ENCODE peak calls at places on chromosomes 7 and 10, in seven cellular contexts. Z is astrocyte of the cerebellum, E is stomach, F is IMR-90, Q is A549, S is PC-3, C is sigmoid colon. M is an unnamed sample.

GRCh38 chr10:118917701-118918100 is 111.8 kb upstream of the NANOS1 start:
- DNase-seq in Z (no peak), E (no peak), F (no peak), Q (no peak), S (no peak), C (no peak), M (no peak)

GRCh38 chr7:40658731-40659130 is 523.9 kb downstream of the SUGCT start:
- DNase-seq in Z (no peak), E (no peak), F (peak), Q (no peak), S (peak), C (no peak), M (no peak)

GRCh38 chr7:84712326-84712725 is 474.5 kb downstream of the SEMA3D start:
- DNase-seq in Z (no peak), E (no peak), F (peak), Q (no peak), S (no peak), C (no peak), M (no peak)

GRCh38 chr7:148356303-148356702 is 234.3 kb upstream of the C7orf33 start:
- DNase-seq in Z (no peak), E (no peak), F (no peak), Q (no peak), S (no peak), C (peak), M (no peak)

GRCh38 chr10:45373003-45373782 is 823 bp upstream of the ALOX5 start:
- DNase-seq in Z (no peak), E (no peak), F (no peak), Q (no peak), S (no peak), C (no peak), M (no peak)

GRCh38 chr7:144723311-144723710 is 112.5 kb downstream of the TPK1 start:
- DNase-seq in Z (no peak), E (no peak), F (no peak), Q (no peak), S (no peak), C (no peak), M (no peak)

GRCh38 chr7:5443678-5444077 is 20.0 kb upstream of the TNRC18 start:
- DNase-seq in Z (no peak), E (no peak), F (no peak), Q (no peak), S (no peak), C (no peak), M (no peak)

GRCh38 chr10:24383681-24384106 is 174.8 kb downstream of the KIAA1217 start:
- DNase-seq in Z (peak), E (peak), F (peak), Q (peak), S (peak), C (peak), M (peak)

GRCh38 chr7:149171894-149172533 is 23.3 kb upstream of the ZNF282 start:
- DNase-seq in Z (no peak), E (no peak), F (peak), Q (peak), S (peak), C (no peak), M (no peak)

GRCh38 chr10:99874341-99875085 is 92.1 kb downstream of the ABCC2 start:
- DNase-seq in Z (no peak), E (peak), F (no peak), Q (no peak), S (no peak), C (no peak), M (no peak)

GRCh38 chr10:100737359-100738054 is 7.9 kb upstream of the PAX2 start:
- DNase-seq in Z (no peak), E (no peak), F (no peak), Q (no peak), S (no peak), C (no peak), M (no peak)

GRCh38 chr7:92793656-92794205 is 42.6 kb downstream of the CDK6 start:
- DNase-seq in Z (no peak), E (no peak), F (peak), Q (no peak), S (no peak), C (no peak), M (no peak)

GRCh38 chr7:98135984-98136383 is 29.3 kb downstream of the LMTK2 start:
- DNase-seq in Z (no peak), E (no peak), F (no peak), Q (no peak), S (peak), C (no peak), M (no peak)

GRCh38 chr7:133794490-133794889 is 332.6 kb upstream of the LRGUK start:
- DNase-seq in Z (no peak), E (no peak), F (peak), Q (no peak), S (no peak), C (no peak), M (no peak)

GRCh38 chr7:50327443-50327842 is 22.9 kb downstream of the IKZF1 start:
- DNase-seq in Z (no peak), E (no peak), F (no peak), Q (no peak), S (no peak), C (no peak), M (no peak)

GRCh38 chr10:25226775-25227682 is 52.2 kb downstream of the GPR158 start:
- DNase-seq in Z (peak), E (peak), F (peak), Q (no peak), S (peak), C (no peak), M (no peak)

GRCh38 chr10:50431118-50431517 is 179.8 kb upstream of the ASAH2 start:
- DNase-seq in Z (no peak), E (no peak), F (peak), Q (no peak), S (peak), C (no peak), M (no peak)

GRCh38 chr7:19744075-19744474 is 29.3 kb downstream of the TMEM196 start:
- DNase-seq in Z (no peak), E (no peak), F (no peak), Q (no peak), S (no peak), C (no peak), M (no peak)

GRCh38 chr10:5014936-5015335 is 11.3 kb upstream of the AKR1C2 start:
- DNase-seq in Z (no peak), E (no peak), F (no peak), Q (peak), S (peak), C (no peak), M (no peak)

GRCh38 chr7:135774284-135774683 is 25.7 kb upstream of the FAM180A start:
- DNase-seq in Z (no peak), E (no peak), F (peak), Q (peak), S (peak), C (no peak), M (no peak)

GRCh38 chr10:42866115-42866995 is 83.8 kb downstream of the BMS1 start:
- DNase-seq in Z (peak), E (peak), F (peak), Q (peak), S (peak), C (peak), M (no peak)

GRCh38 chr10:93300518-93300917 is 181.6 kb downstream of the MYOF start:
- DNase-seq in Z (no peak), E (no peak), F (no peak), Q (no peak), S (no peak), C (no peak), M (no peak)

GRCh38 chr7:149865437-149865836 is 8.3 kb upstream of the ATP6V0E2 start:
- DNase-seq in Z (no peak), E (peak), F (peak), Q (no peak), S (no peak), C (no peak), M (no peak)

GRCh38 chr10:121293121-121293520 is 305.1 kb downstream of the FGFR2 start:
- DNase-seq in Z (no peak), E (no peak), F (no peak), Q (no peak), S (no peak), C (no peak), M (no peak)

GRCh38 chr7:6579446-6579845 is 2.2 kb downstream of the ZDHHC4 start:
- DNase-seq in Z (no peak), E (no peak), F (peak), Q (no peak), S (peak), C (no peak), M (no peak)

GRCh38 chr7:106369349-106369748 is 84.6 kb upstream of the NAMPT start:
- DNase-seq in Z (peak), E (no peak), F (peak), Q (no peak), S (peak), C (no peak), M (no peak)

GRCh38 chr10:113058175-113058961 is 108.3 kb downstream of the TCF7L2 start:
- DNase-seq in Z (no peak), E (no peak), F (peak), Q (no peak), S (no peak), C (peak), M (no peak)

GRCh38 chr7:38330861-38331709 is 57.6 kb upstream of the TARP start:
- DNase-seq in Z (no peak), E (no peak), F (no peak), Q (no peak), S (no peak), C (no peak), M (no peak)

GRCh38 chr7:97377713-97378112 is 260.2 kb downstream of the SDHAF3 start:
- DNase-seq in Z (no peak), E (no peak), F (no peak), Q (no peak), S (no peak), C (no peak), M (no peak)

GRCh38 chr10:19828278-19829049 is 12.2 kb downstream of the PLXDC2 start:
- DNase-seq in Z (no peak), E (no peak), F (no peak), Q (no peak), S (no peak), C (peak), M (no peak)

GRCh38 chr7:29353810-29354209 is 159.2 kb downstream of the CHN2 start:
- DNase-seq in Z (no peak), E (no peak), F (no peak), Q (no peak), S (no peak), C (no peak), M (no peak)
- H3K4me3 ChIP-seq in Z (no peak), E (no peak), F (no peak), Q (no peak), S (no peak), C (no peak), M (no peak)

DNA sequence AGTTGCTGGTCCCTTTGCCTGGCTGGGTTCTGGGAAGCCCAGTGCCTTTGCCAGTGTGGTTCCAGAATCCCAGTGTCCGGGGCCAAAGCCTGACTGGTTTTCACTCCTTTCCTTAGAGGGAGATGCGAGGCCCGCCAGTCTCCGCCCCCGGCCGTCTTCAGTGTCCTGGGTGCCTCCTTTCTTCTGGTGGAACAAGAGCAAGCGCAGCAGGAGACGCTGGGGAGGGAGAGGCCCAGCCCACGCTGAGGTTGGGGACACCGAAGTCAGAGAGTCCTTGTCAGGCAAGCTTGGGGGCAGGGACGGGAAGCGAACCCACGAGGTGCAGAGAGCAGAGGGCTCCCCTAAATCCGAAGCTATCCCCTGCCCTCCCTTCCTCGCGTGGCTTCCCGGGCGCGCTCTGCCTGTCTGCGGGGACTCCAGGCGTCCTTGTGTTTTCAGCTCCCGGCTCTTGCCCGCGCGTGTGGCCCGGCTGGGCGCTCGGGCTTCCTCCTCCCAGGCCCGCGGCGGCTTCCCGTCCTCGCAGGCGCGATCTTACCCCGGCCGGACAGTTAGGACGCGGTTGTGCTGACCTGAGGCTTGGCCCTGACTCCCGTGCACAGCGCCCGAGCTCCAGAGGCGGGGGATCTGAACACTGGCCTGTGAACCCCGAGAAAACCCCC is 60.6 kb upstream of the UBE3C start:
- DNase-seq in Z (no peak), E (no peak), F (no peak), Q (no peak), S (no peak), C (no peak), M (no peak)
- H3K4me3 ChIP-seq in Z (peak), E (no peak), F (peak), Q (no peak), S (no peak), C (no peak), M (no peak)

GRCh38 chr10:75404335-75405200 is 3.0 kb upstream of the ZNF503 start:
- DNase-seq in Z (no peak), E (peak), F (no peak), Q (no peak), S (peak), C (no peak), M (no peak)
- H3K4me3 ChIP-seq in Z (peak), E (peak), F (peak), Q (peak), S (peak), C (peak), M (peak)

GRCh38 chr10:22606164-22606614 is 108.2 kb downstream of the PIP4K2A start:
- DNase-seq in Z (no peak), E (no peak), F (peak), Q (no peak), S (peak), C (peak), M (no peak)

GRCh38 chr10:22607261-22607660 is 107.1 kb downstream of the PIP4K2A start:
- DNase-seq in Z (no peak), E (no peak), F (no peak), Q (no peak), S (no peak), C (no peak), M (no peak)

GRCh38 chr10:22603581-22603980 is 110.8 kb downstream of the PIP4K2A start:
- DNase-seq in Z (no peak), E (no peak), F (no peak), Q (no peak), S (no peak), C (no peak), M (no peak)

GRCh38 chr10:22605168-22605567 is 109.2 kb downstream of the PIP4K2A start:
- DNase-seq in Z (peak), E (no peak), F (peak), Q (no peak), S (no peak), C (no peak), M (no peak)

GRCh38 chr10:22604314-22605091 is 109.9 kb downstream of the PIP4K2A start:
- DNase-seq in Z (no peak), E (no peak), F (no peak), Q (no peak), S (no peak), C (no peak), M (no peak)
- H3K4me3 ChIP-seq in Z (no peak), E (no peak), F (no peak), Q (no peak), S (no peak), C (no peak), M (no peak)

GRCh38 chr7:140517546-140518369 is 38.5 kb upstream of the MKRN1 start:
- DNase-seq in Z (peak), E (peak), F (peak), Q (peak), S (peak), C (peak), M (peak)
- H3K4me3 ChIP-seq in Z (no peak), E (no peak), F (no peak), Q (no peak), S (no peak), C (no peak), M (peak)

GRCh38 chr10:97192952-97193435 is 7.2 kb upstream of the SLIT1 start:
- DNase-seq in Z (no peak), E (no peak), F (no peak), Q (no peak), S (no peak), C (no peak), M (no peak)

GRCh38 chr10:97196213-97197029 is 10.7 kb upstream of the SLIT1 start:
- DNase-seq in Z (peak), E (peak), F (peak), Q (peak), S (peak), C (peak), M (no peak)

GRCh38 chr10:97197030-97197500 is 11.3 kb upstream of the SLIT1 start:
- DNase-seq in Z (no peak), E (no peak), F (no peak), Q (no peak), S (no peak), C (no peak), M (no peak)

GRCh38 chr10:97200616-97201015 is 14.9 kb upstream of the SLIT1 start:
- DNase-seq in Z (no peak), E (no peak), F (no peak), Q (no peak), S (no peak), C (peak), M (no peak)

GRCh38 chr10:97195654-97196212 is 10.0 kb upstream of the SLIT1 start:
- DNase-seq in Z (no peak), E (no peak), F (no peak), Q (no peak), S (no peak), C (no peak), M (no peak)
- H3K4me3 ChIP-seq in Z (peak), E (peak), F (peak), Q (peak), S (peak), C (peak), M (peak)

DNA sequence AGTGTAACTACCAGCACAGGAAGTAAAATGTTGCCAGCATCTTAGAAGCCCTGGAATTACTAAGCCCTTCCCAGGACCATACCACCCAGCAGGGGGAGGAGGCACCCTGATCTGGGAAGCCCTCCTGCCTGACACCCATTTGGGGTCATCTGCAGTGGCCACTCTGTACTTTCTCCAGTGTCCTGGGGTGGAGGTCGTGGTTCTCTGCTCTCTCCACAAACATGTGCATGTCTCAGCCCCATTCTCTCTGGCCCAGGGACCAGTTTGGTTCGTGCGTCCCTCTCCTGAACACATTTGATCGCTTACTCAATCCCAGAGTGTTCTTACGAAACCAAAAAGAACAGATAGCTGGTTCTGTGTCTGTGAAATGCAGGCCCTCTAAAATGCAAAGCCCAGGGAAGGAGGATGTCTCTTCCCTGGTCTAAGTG is 9.4 kb upstream of the LRRC27 start:
- DNase-seq in Z (no peak), E (no peak), F (peak), Q (peak), S (no peak), C (peak), M (no peak)
- H3K4me3 ChIP-seq in Z (no peak), E (no peak), F (no peak), Q (no peak), S (no peak), C (no peak), M (no peak)

GRCh38 chr10:69579661-69580060 is 6.4 kb upstream of the NEUROG3 start:
- DNase-seq in Z (no peak), E (no peak), F (no peak), Q (no peak), S (no peak), C (no peak), M (no peak)

GRCh38 chr10:69576334-69577011 is 3.3 kb upstream of the NEUROG3 start:
- DNase-seq in Z (no peak), E (no peak), F (no peak), Q (no peak), S (no peak), C (no peak), M (no peak)

GRCh38 chr10:69575164-69575722 is 2.0 kb upstream of the NEUROG3 start:
- DNase-seq in Z (no peak), E (no peak), F (no peak), Q (no peak), S (no peak), C (no peak), M (no peak)

GRCh38 chr10:69578508-69578991 is 5.3 kb upstream of the NEUROG3 start:
- DNase-seq in Z (no peak), E (no peak), F (no peak), Q (no peak), S (no peak), C (no peak), M (no peak)

DNA sequence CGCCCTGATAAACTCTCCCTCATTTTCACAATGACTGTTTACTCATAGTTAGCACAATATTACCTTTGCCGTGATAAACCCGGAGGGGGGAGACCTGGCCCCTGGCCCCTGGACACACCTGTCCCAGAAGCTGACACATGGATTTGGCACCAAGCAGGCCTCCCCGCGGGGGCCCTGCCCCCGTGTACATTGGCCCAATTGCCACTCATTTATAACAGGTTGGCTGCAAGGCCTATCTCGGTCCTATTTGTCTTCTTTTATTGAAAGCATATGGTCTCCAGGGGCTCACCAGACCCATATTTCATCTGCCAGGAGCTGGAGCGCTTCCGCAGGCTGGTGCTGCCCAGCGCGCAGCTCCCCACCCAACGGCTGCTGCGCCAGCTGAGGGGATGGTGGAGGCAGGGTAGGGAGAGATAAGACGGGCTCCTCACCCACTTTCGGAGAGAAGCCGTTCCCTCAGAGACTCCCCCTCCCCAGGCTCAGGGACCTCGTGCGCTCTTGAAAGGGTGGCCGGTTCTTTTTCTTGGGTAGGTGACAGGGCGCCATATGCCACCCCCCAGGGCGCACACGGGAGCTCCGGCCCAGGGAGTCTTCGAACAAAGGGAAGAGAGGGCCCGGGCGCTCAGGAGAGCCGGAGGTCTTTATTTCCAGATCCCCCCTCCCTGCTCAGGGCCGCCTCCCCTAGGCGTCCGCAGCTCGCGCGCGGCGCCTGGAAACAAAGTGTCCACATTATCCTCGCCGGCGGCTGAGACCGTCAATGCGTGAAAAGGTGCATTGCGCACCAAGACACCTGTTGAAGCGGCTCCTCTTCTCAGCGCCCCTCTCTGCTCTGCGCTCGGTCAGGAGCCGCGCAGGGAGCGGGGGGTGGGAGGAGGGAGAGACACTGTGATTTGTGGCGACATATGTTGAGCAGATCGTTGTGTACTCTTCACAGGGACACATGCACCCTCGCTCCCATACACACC is 4.3 kb upstream of the NEUROG3 start:
- DNase-seq in Z (no peak), E (no peak), F (no peak), Q (no peak), S (no peak), C (no peak), M (no peak)
- H3K4me3 ChIP-seq in Z (no peak), E (no peak), F (no peak), Q (no peak), S (no peak), C (no peak), M (no peak)

GRCh38 chr10:129531969-129532660 is 65.1 kb downstream of the MGMT start:
- DNase-seq in Z (peak), E (no peak), F (no peak), Q (no peak), S (no peak), C (no peak), M (no peak)
- H3K4me3 ChIP-seq in Z (no peak), E (no peak), F (no peak), Q (no peak), S (no peak), C (no peak), M (no peak)

M was measured in coronary artery.